ENCODE peak calls at places on chromosomes 7 and 10, in ten cellular contexts. S, M, X, D, Y, I, H, E, O and U are unnamed samples.

GRCh38 chr10:32033171-32033570 is 23.1 kb downstream of the KIF5B start:
- DNase-seq in Y (no peak), D (no peak), H (no peak), S (no peak), E (no peak), I (no peak), O (no peak), M (no peak), X (no peak), U (no peak)

GRCh38 chr10:47058961-47059391 is 147.7 kb downstream of the PTPN20 start:
- DNase-seq in S (no peak), I (no peak), O (no peak), D (no peak), E (no peak), H (no peak), M (no peak), Y (no peak), X (no peak), U (peak)

GRCh38 chr10:116304923-116305322 is 19.3 kb upstream of the CCDC172 start:
- DNase-seq in D (no peak), Y (no peak), S (no peak), O (no peak), I (no peak), E (no peak), M (no peak), H (no peak), X (no peak), U (no peak)

GRCh38 chr7:144682581-144683280 is 153.1 kb downstream of the TPK1 start:
- DNase-seq in E (no peak), H (no peak), S (no peak), D (no peak), Y (no peak), I (no peak), M (no peak), O (no peak), X (no peak), U (no peak)

GRCh38 chr7:108253275-108254044 is 123.3 kb upstream of the LAMB4 start:
- DNase-seq in I (no peak), M (no peak), O (peak), H (no peak), X (no peak), D (no peak), S (no peak), Y (no peak), E (no peak), U (peak)

GRCh38 chr7:29332027-29332806 is 137.6 kb downstream of the CHN2 start:
- DNase-seq in X (no peak), S (peak), H (no peak), Y (no peak), E (no peak), I (no peak), D (no peak), M (no peak), O (no peak), U (no peak)

GRCh38 chr10:31770307-31770902 is 158.2 kb downstream of the ARHGAP12 start:
- DNase-seq in I (no peak), E (no peak), M (peak), Y (no peak), H (no peak), X (peak), S (no peak), O (no peak), D (no peak), U (no peak)

GRCh38 chr10:55629792-55630490 is 731.1 kb downstream of the ZWINT start:
- DNase-seq in E (no peak), M (no peak), I (peak), X (peak), S (no peak), O (no peak), Y (no peak), D (peak), H (no peak), U (peak)

GRCh38 chr10:72291019-72291532 is 17.4 kb downstream of the DDIT4 start:
- DNase-seq in I (no peak), X (no peak), O (peak), D (no peak), E (no peak), S (no peak), H (no peak), Y (no peak), M (no peak), U (no peak)

GRCh38 chr10:106696239-106696638 is 468.3 kb downstream of the SORCS1 start:
- DNase-seq in D (no peak), M (no peak), H (no peak), I (no peak), O (no peak), E (no peak), S (no peak), Y (no peak), X (no peak), U (no peak)

GRCh38 chr7:146772581-146772980 is 656.0 kb downstream of the CNTNAP2 start:
- DNase-seq in O (no peak), Y (no peak), D (no peak), I (no peak), H (no peak), M (peak), E (no peak), S (no peak), X (no peak), U (no peak)

GRCh38 chr7:120743128-120743527 is 114.8 kb downstream of the TSPAN12 start:
- DNase-seq in E (no peak), I (peak), S (no peak), M (no peak), X (no peak), H (no peak), Y (no peak), O (no peak), D (no peak), U (no peak)

GRCh38 chr7:108114117-108114841 is 15.9 kb downstream of the LAMB4 start:
- DNase-seq in S (no peak), E (no peak), M (peak), O (peak), D (no peak), Y (no peak), H (no peak), X (peak), I (peak), U (no peak)

GRCh38 chr7:28483112-28483511 is 70.8 kb downstream of the CREB5 start:
- DNase-seq in Y (peak), S (no peak), E (no peak), H (no peak), D (no peak), O (no peak), I (no peak), X (no peak), M (no peak), U (peak)

GRCh38 chr7:95435422-95435780 is 573 bp upstream of the PON2 start:
- DNase-seq in E (no peak), S (no peak), I (no peak), O (no peak), D (no peak), Y (no peak), X (no peak), H (no peak), M (no peak), U (no peak)

GRCh38 chr10:13877154-13877909 is 290.6 kb downstream of the PRPF18 start:
- DNase-seq in O (no peak), X (no peak), H (peak), M (no peak), E (no peak), I (no peak), Y (no peak), S (peak), D (no peak), U (peak)

GRCh38 chr10:421170-421569 is 268.3 kb downstream of the DIP2C start:
- DNase-seq in X (no peak), S (no peak), D (no peak), Y (no peak), E (no peak), H (no peak), M (no peak), I (no peak), O (no peak), U (no peak)
- TF ChIP-seq CTCF in X (no peak), S (no peak), D (no peak), Y (no peak), E (no peak), H (no peak), M (no peak), I (no peak), O (no peak), U (no peak)

GRCh38 chr10:112896273-112896672 is 53.8 kb upstream of the TCF7L2 start:
- DNase-seq in Y (no peak), H (no peak), X (no peak), D (no peak), O (no peak), E (no peak), S (no peak), I (no peak), M (no peak), U (no peak)
- H3K4me3 ChIP-seq in Y (no peak), H (no peak), X (no peak), D (no peak), O (no peak), E (no peak), S (no peak), I (no peak), M (no peak), U (no peak)

DNA sequence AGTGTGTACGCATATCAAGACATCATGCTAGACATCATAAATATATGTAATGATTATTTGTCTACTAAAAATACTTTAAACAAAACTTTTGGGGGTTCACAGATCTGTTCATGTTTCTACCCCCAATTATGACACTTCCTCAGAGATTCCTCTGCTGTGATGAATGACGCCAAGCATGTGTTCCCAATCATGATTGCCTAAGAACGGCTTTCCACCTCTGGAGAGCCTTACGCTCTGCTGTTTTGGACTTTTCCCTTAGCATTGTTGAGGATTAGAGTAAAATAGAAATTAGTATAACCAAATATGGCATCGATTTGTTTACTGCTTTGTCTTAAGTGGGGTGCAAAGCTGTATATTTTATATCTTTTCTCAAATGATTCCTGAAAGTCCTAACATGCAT is 236.3 kb upstream of the IGFBP3 start:
- DNase-seq in M (no peak), Y (no peak), E (no peak), O (no peak), I (no peak), S (no peak), X (no peak), H (peak), D (no peak), U (peak)
- TF ChIP-seq CTCF in M (no peak), Y (no peak), E (no peak), O (no peak), I (no peak), S (no peak), X (no peak), H (no peak), D (no peak), U (no peak)

GRCh38 chr7:2006231-2006771 is 226.4 kb downstream of the MAD1L1 start:
- DNase-seq in I (no peak), M (no peak), Y (no peak), S (peak), D (peak), E (no peak), O (no peak), H (no peak), X (no peak), U (no peak)
- H3K4me3 ChIP-seq in I (no peak), M (no peak), Y (no peak), S (no peak), D (no peak), E (no peak), O (no peak), H (no peak), X (no peak), U (no peak)

DNA sequence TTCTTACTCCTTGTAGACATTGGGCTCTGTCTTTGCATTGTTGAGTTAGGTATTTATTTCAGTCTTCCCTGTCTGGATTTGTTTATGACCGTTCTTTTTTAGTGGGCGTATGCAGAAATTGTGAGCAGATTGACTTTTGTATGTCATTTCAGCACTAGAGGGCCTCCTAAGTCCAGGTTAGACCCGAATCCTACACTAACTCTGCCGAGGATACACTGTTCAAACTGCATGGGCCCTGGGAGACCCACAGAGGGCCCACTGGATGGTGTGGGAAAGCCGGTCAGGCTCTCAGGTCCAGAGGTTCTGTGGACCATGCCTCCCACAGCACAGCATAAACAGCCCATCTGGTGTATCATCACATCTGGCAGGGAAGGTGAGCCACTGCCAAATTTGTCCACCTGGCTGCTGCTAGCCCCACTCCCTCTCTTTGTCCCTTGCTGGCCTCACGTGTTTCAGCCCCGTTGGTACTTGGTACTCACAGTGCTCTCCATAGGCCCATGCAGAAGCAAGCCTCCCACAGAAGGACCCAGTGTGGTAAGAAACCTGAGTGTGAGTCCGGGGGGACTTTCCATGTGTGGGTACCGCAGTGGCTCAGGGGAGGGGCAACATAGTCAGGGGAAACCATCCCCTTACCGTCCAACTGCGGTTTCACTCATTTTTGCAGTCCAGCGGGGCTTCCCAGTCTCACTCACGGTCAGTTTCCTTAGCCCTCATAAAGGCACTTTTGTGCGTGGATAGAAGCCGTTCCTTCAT is 112.8 kb downstream of the APBB1IP start:
- DNase-seq in H (no peak), D (no peak), M (no peak), X (no peak), E (no peak), I (peak), Y (no peak), S (no peak), O (peak), U (no peak)
- TF ChIP-seq CTCF in H (no peak), D (no peak), M (peak), X (no peak), E (no peak), I (peak), Y (no peak), S (no peak), O (no peak), U (no peak)

DNA sequence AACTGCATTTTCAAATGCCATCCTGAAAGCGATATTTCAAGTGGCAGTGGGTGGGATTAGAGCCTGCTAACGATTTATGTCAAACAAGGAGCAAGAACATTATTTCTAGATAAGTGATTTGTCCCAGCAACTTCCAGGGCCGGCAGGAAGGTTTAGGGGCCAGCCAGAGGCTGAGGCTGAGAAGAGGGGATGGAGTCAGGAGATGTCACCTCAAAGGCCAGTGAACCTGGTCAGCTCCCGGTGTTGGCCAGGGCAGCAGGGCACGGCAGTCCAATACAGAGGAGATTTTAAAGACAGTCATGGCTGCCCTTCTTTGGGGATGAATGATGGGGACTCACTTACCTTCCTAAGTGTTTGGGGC is 105.7 kb upstream of the PPIF start:
- DNase-seq in H (no peak), D (peak), X (no peak), Y (no peak), E (no peak), O (no peak), S (no peak), I (no peak), M (no peak), U (no peak)
- H3K4me3 ChIP-seq in H (no peak), D (peak), X (no peak), Y (no peak), E (no peak), O (no peak), S (no peak), I (no peak), M (peak), U (peak)

DNA sequence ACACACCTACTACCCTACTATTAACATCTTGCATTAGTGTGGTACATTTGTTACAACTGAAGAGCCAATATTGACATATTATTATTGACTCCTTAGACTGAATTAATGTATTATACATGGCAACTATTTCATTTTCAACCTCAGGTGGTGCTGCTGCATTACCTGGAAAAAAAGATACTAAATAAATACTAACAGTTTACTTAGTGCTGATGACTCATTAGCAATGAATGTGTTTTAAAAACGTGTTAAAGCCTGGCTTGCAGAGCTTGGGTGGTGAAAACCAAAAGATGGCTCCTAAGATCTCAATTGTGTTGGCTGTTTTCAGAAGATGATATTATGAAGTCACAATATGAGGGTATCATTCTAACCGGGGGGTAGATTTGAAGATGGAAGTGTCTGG is 34.8 kb downstream of the CFAP43 start:
- DNase-seq in D (no peak), Y (no peak), H (no peak), X (no peak), S (no peak), O (peak), I (peak), E (no peak), M (no peak), U (no peak)
- TF ChIP-seq CTCF in D (no peak), Y (no peak), H (no peak), X (no peak), S (no peak), O (peak), I (peak), E (no peak), M (no peak), U (no peak)

DNA sequence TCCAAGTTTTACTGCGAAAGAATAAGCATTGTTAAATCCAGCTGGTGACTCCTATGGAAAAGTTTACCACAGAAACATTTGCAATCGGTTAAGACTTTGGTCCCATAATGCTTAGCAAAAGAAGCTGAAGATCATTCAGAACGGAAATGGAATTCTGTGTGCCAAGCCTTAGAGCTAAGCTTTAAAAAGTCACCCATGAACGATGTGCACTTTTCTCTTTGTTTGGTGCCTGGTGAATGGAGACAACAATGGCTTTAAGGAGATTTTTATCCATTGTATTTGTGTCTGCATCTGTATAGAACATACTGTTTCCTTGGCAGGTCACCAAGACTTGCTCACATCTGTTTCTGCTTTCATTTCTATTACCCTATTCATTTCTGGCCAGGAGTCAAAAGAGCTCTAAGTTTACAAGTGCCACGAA is 26.3 kb upstream of the COL1A2 start:
- DNase-seq in M (no peak), D (no peak), S (no peak), X (no peak), O (peak), Y (peak), H (no peak), I (peak), E (no peak), U (peak)
- H3K4me3 ChIP-seq in M (no peak), D (no peak), S (no peak), X (no peak), O (no peak), Y (no peak), H (peak), I (no peak), E (no peak), U (peak)

GRCh38 chr7:44307905-44308740 is 17.3 kb downstream of the CAMK2B start:
- DNase-seq in S (no peak), O (peak), I (peak), D (peak), M (no peak), E (peak), X (no peak), Y (no peak), H (no peak), U (no peak)

GRCh38 chr7:44309271-44310091 is 15.9 kb downstream of the CAMK2B start:
- DNase-seq in M (no peak), O (no peak), Y (no peak), E (no peak), D (peak), I (peak), S (peak), X (no peak), H (no peak), U (peak)

GRCh38 chr7:44307301-44307900 is 18.0 kb downstream of the CAMK2B start:
- DNase-seq in E (no peak), M (peak), Y (no peak), X (peak), H (no peak), O (peak), D (peak), I (peak), S (no peak), U (peak)

GRCh38 chr7:44310221-44310848 is 15.1 kb downstream of the CAMK2B start:
- DNase-seq in D (no peak), E (no peak), O (no peak), S (no peak), M (no peak), H (no peak), X (no peak), Y (no peak), I (no peak), U (no peak)

DNA sequence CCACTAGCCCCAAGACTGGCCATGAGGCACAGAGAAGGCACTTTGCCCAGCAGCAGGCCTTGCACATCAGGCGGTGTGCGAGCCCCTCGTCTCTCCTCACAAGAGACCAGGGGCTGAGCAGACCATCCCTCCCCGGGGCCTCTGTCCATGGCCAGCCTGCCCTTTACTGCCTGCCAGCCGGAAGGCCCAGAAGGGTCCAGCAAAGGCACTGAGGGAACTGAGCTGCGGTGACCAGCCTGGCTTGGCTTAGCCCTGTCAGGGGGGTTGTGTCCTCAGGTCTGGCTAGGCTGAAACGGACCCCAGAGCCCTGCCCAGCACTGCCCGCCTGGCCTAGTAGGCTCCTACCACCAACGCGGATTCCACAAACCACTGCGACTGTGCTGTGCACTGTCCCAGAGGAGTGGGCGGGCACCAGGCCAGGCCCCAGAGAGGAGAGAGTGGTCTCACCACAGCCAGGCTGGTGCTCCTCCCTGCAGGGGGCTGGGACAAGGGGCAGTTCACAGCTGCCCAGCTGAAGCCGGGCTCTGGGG is 16.6 kb downstream of the CAMK2B start:
- DNase-seq in S (no peak), I (no peak), D (peak), O (no peak), Y (no peak), M (no peak), X (no peak), H (no peak), E (no peak), U (no peak)
- TF ChIP-seq CTCF in S (no peak), I (no peak), D (no peak), O (no peak), Y (no peak), M (no peak), X (no peak), H (no peak), E (no peak), U (no peak)

GRCh38 chr10:91197044-91197651 is 23.3 kb upstream of the PCGF5 start:
- DNase-seq in X (no peak), O (no peak), E (no peak), D (peak), H (no peak), S (no peak), M (no peak), I (no peak), Y (no peak), U (no peak)
- H3K4me3 ChIP-seq in X (no peak), O (no peak), E (no peak), D (no peak), H (no peak), S (no peak), M (no peak), I (no peak), Y (no peak), U (no peak)